ENCODE peak calls at places on chromosomes 13 and 19, in five cellular contexts. One of them, this sample, is unnamed.

GRCh38 chr19:49094505-49095482 is 9.5 kb downstream of the SNRNP70 start:
- DNase-seq in IMR-90: no peak
- DNase-seq in A549: no peak
- DNase-seq in cardiac fibroblast: peak
- DNase-seq in GM12878: no peak
- DNase-seq in this sample: peak

GRCh38 chr13:38803566-38803965 is 116.7 kb downstream of the FREM2 start:
- DNase-seq in GM12878: no peak
- DNase-seq in cardiac fibroblast: no peak
- DNase-seq in A549: no peak
- DNase-seq in IMR-90: no peak
- DNase-seq in this sample: no peak

GRCh38 chr13:101709952-101710351 is 257.5 kb downstream of the ITGBL1 start:
- DNase-seq in IMR-90: no peak
- DNase-seq in cardiac fibroblast: no peak
- DNase-seq in GM12878: no peak
- DNase-seq in A549: peak
- DNase-seq in this sample: no peak

GRCh38 chr19:23071087-23071511 is 45.7 kb upstream of the ZNF730 start:
- DNase-seq in A549: no peak
- DNase-seq in cardiac fibroblast: peak
- DNase-seq in GM12878: no peak
- DNase-seq in IMR-90: peak
- DNase-seq in this sample: peak

GRCh38 chr13:27541386-27541785 is 78.9 kb downstream of the LNX2 start:
- DNase-seq in GM12878: no peak
- DNase-seq in IMR-90: peak
- DNase-seq in A549: no peak
- DNase-seq in cardiac fibroblast: no peak
- DNase-seq in this sample: no peak

GRCh38 chr13:85528578-85529215 is 270.5 kb downstream of the SLITRK6 start:
- DNase-seq in IMR-90: peak
- DNase-seq in A549: peak
- DNase-seq in GM12878: no peak
- DNase-seq in cardiac fibroblast: peak
- DNase-seq in this sample: peak

GRCh38 chr13:91817250-91817649 is 418.8 kb downstream of the GPC5 start:
- DNase-seq in cardiac fibroblast: peak
- DNase-seq in GM12878: no peak
- DNase-seq in A549: peak
- DNase-seq in IMR-90: peak
- DNase-seq in this sample: peak

GRCh38 chr19:56856822-56857221 is 16.3 kb upstream of the PEG3 start:
- DNase-seq in cardiac fibroblast: no peak
- DNase-seq in GM12878: no peak
- DNase-seq in A549: no peak
- DNase-seq in IMR-90: no peak
- DNase-seq in this sample: no peak

GRCh38 chr19:10454267-10454666 is 33.9 kb downstream of the PDE4A start:
- DNase-seq in GM12878: no peak
- DNase-seq in A549: peak
- DNase-seq in cardiac fibroblast: peak
- DNase-seq in IMR-90: peak
- DNase-seq in this sample: no peak

GRCh38 chr13:59658027-59658735 is 505.5 kb downstream of the DIAPH3 start:
- DNase-seq in cardiac fibroblast: no peak
- DNase-seq in GM12878: no peak
- DNase-seq in A549: no peak
- DNase-seq in IMR-90: no peak
- DNase-seq in this sample: no peak

GRCh38 chr19:10419200-10419645 is 1.1 kb upstream of the PDE4A start:
- DNase-seq in IMR-90: no peak
- DNase-seq in A549: peak
- DNase-seq in cardiac fibroblast: no peak
- DNase-seq in GM12878: no peak
- DNase-seq in this sample: no peak

GRCh38 chr13:74133657-74134201 is 475 bp downstream of the KLF12 start:
- DNase-seq in IMR-90: peak
- DNase-seq in cardiac fibroblast: peak
- DNase-seq in A549: peak
- DNase-seq in GM12878: peak
- DNase-seq in this sample: peak

GRCh38 chr19:22528956-22529355 is 105.2 kb upstream of the ZNF492 start:
- DNase-seq in A549: no peak
- DNase-seq in GM12878: no peak
- DNase-seq in IMR-90: no peak
- DNase-seq in cardiac fibroblast: no peak
- DNase-seq in this sample: no peak

GRCh38 chr19:32373614-32374295 is 28.3 kb downstream of the ZNF507 start:
- DNase-seq in cardiac fibroblast: peak
- DNase-seq in A549: peak
- DNase-seq in GM12878: no peak
- DNase-seq in IMR-90: peak
- DNase-seq in this sample: peak

GRCh38 chr13:79225487-79226232 is 180.4 kb downstream of the RBM26 start:
- DNase-seq in GM12878: no peak
- DNase-seq in IMR-90: no peak
- DNase-seq in cardiac fibroblast: no peak
- DNase-seq in A549: peak
- DNase-seq in this sample: no peak

GRCh38 chr13:31053098-31053497 is 108.6 kb downstream of the HSPH1 start:
- DNase-seq in cardiac fibroblast: peak
- DNase-seq in A549: no peak
- DNase-seq in IMR-90: peak
- DNase-seq in GM12878: no peak
- DNase-seq in this sample: no peak

GRCh38 chr13:26502826-26503225 is 54.7 kb upstream of the WASF3 start:
- DNase-seq in IMR-90: peak
- DNase-seq in A549: no peak
- DNase-seq in cardiac fibroblast: peak
- DNase-seq in GM12878: no peak
- DNase-seq in this sample: peak

GRCh38 chr13:29441301-29441700 is 154.2 kb downstream of the SLC7A1 start:
- DNase-seq in cardiac fibroblast: no peak
- DNase-seq in GM12878: no peak
- DNase-seq in A549: no peak
- DNase-seq in IMR-90: no peak
- DNase-seq in this sample: no peak

GRCh38 chr19:33431986-33432385 is 58.5 kb downstream of the CEBPG start:
- DNase-seq in A549: no peak
- DNase-seq in cardiac fibroblast: no peak
- DNase-seq in GM12878: no peak
- DNase-seq in IMR-90: no peak
- DNase-seq in this sample: peak

GRCh38 chr13:107067381-107067780 is 499.4 kb upstream of the ARGLU1 start:
- DNase-seq in IMR-90: no peak
- DNase-seq in A549: no peak
- DNase-seq in cardiac fibroblast: no peak
- DNase-seq in GM12878: no peak
- DNase-seq in this sample: no peak

GRCh38 chr19:20661150-20661819 is at the start of gene ZNF626:
- DNase-seq in cardiac fibroblast: peak
- DNase-seq in A549: no peak
- DNase-seq in IMR-90: peak
- DNase-seq in GM12878: no peak
- DNase-seq in this sample: peak

GRCh38 chr19:16076154-16076957 is at the start of gene TPM4:
- DNase-seq in cardiac fibroblast: peak
- DNase-seq in A549: peak
- DNase-seq in GM12878: peak
- DNase-seq in IMR-90: peak
- DNase-seq in this sample: peak

GRCh38 chr19:16074488-16075365 is 1.6 kb upstream of the TPM4 start:
- DNase-seq in A549: no peak
- DNase-seq in GM12878: no peak
- DNase-seq in IMR-90: no peak
- DNase-seq in cardiac fibroblast: no peak
- DNase-seq in this sample: no peak

GRCh38 chr19:16073988-16074387 is 2.3 kb upstream of the TPM4 start:
- DNase-seq in cardiac fibroblast: no peak
- DNase-seq in A549: no peak
- DNase-seq in GM12878: no peak
- DNase-seq in IMR-90: no peak
- DNase-seq in this sample: peak

GRCh38 chr19:16076958-16077611 is 790 bp downstream of the TPM4 start:
- DNase-seq in IMR-90: no peak
- DNase-seq in GM12878: no peak
- DNase-seq in A549: no peak
- DNase-seq in cardiac fibroblast: peak
- DNase-seq in this sample: no peak

GRCh38 chr19:16075430-16076153 is 703 bp upstream of the TPM4 start:
- DNase-seq in GM12878: no peak
- DNase-seq in IMR-90: no peak
- DNase-seq in cardiac fibroblast: no peak
- DNase-seq in A549: no peak
- DNase-seq in this sample: no peak
- H3K4me3 ChIP-seq in GM12878: peak
- H3K4me3 ChIP-seq in IMR-90: peak
- H3K4me3 ChIP-seq in cardiac fibroblast: peak
- H3K4me3 ChIP-seq in A549: peak
- H3K4me3 ChIP-seq in this sample: peak

GRCh38 chr19:17673937-17674799 is 14.0 kb downstream of the UNC13A start:
- DNase-seq in cardiac fibroblast: no peak
- DNase-seq in IMR-90: no peak
- DNase-seq in GM12878: no peak
- DNase-seq in A549: no peak
- DNase-seq in this sample: no peak

GRCh38 chr19:17676295-17676694 is 11.9 kb downstream of the UNC13A start:
- DNase-seq in A549: no peak
- DNase-seq in cardiac fibroblast: no peak
- DNase-seq in GM12878: no peak
- DNase-seq in IMR-90: no peak
- DNase-seq in this sample: no peak

GRCh38 chr19:17679526-17680234 is 8.5 kb downstream of the UNC13A start:
- DNase-seq in A549: no peak
- DNase-seq in cardiac fibroblast: no peak
- DNase-seq in IMR-90: no peak
- DNase-seq in GM12878: no peak
- DNase-seq in this sample: no peak

GRCh38 chr19:17678836-17679235 is 9.3 kb downstream of the UNC13A start:
- DNase-seq in cardiac fibroblast: no peak
- DNase-seq in A549: no peak
- DNase-seq in GM12878: no peak
- DNase-seq in IMR-90: no peak
- DNase-seq in this sample: no peak

GRCh38 chr19:17677002-17677401 is 11.2 kb downstream of the UNC13A start:
- DNase-seq in GM12878: no peak
- DNase-seq in cardiac fibroblast: no peak
- DNase-seq in IMR-90: no peak
- DNase-seq in A549: peak
- DNase-seq in this sample: no peak
- TF ChIP-seq CTCF in GM12878: peak
- TF ChIP-seq CTCF in cardiac fibroblast: no peak
- TF ChIP-seq CTCF in IMR-90: peak
- TF ChIP-seq CTCF in A549: no peak
- TF ChIP-seq CTCF in this sample: no peak

GRCh38 chr19:5071579-5071978 is 102.7 kb downstream of the KDM4B start:
- DNase-seq in A549: no peak
- DNase-seq in cardiac fibroblast: no peak
- DNase-seq in IMR-90: no peak
- DNase-seq in GM12878: no peak
- DNase-seq in this sample: no peak
- H3K4me3 ChIP-seq in A549: no peak
- H3K4me3 ChIP-seq in cardiac fibroblast: no peak
- H3K4me3 ChIP-seq in IMR-90: no peak
- H3K4me3 ChIP-seq in GM12878: no peak
- H3K4me3 ChIP-seq in this sample: no peak

GRCh38 chr19:621819-622218 is 11.5 kb downstream of the POLRMT start:
- DNase-seq in GM12878: no peak
- DNase-seq in IMR-90: no peak
- DNase-seq in A549: no peak
- DNase-seq in cardiac fibroblast: no peak
- DNase-seq in this sample: no peak
- TF ChIP-seq CTCF in GM12878: no peak
- TF ChIP-seq CTCF in IMR-90: no peak
- TF ChIP-seq CTCF in A549: no peak
- TF ChIP-seq CTCF in cardiac fibroblast: no peak
- TF ChIP-seq CTCF in this sample: no peak

GRCh38 chr19:3687393-3687773 is 12.9 kb downstream of the PIP5K1C start:
- DNase-seq in cardiac fibroblast: no peak
- DNase-seq in IMR-90: no peak
- DNase-seq in GM12878: no peak
- DNase-seq in A549: no peak
- DNase-seq in this sample: no peak
- H3K4me3 ChIP-seq in cardiac fibroblast: no peak
- H3K4me3 ChIP-seq in IMR-90: no peak
- H3K4me3 ChIP-seq in GM12878: peak
- H3K4me3 ChIP-seq in A549: no peak
- H3K4me3 ChIP-seq in this sample: no peak

This sample was measured in fibroblast of the aortic adventitia.